ENCODE peak calls at places on chromosomes 3 and 15, in ten cellular contexts. E, K, Q, M, H, A, W, V, U and B are unnamed samples.
A peak's percentile ranks its signal among the peaks of the same experiment; 100 is the strongest.

GRCh38 chr15:70078578-70079417 is 18.9 kb downstream of the TLE3 start:
- DNase-seq in E (no peak), K (no peak), Q (no peak), M (no peak), H (no peak), A (no peak), W (no peak), V (no peak), U (no peak), B (no peak)

GRCh38 chr3:151168269-151169094 is 34.5 kb downstream of the GPR171 start:
- DNase-seq in E (peak; percentile 66), K (no peak), Q (peak; percentile 48), M (peak; percentile 67), H (peak; percentile 63), A (no peak), W (peak; percentile 75), V (peak; percentile 75), U (peak; percentile 43), B (peak; percentile 81)

GRCh38 chr15:89383635-89384604 is 49.3 kb upstream of the POLG start:
- DNase-seq in E (no peak), K (no peak), Q (no peak), M (peak; percentile 64), H (peak; percentile 55), A (no peak), W (no peak), V (no peak), U (no peak), B (no peak)

GRCh38 chr3:56022619-56023018 is 445.6 kb downstream of the ERC2 start:
- DNase-seq in E (no peak), K (no peak), Q (no peak), M (no peak), H (no peak), A (no peak), W (no peak), V (no peak), U (no peak), B (no peak)

GRCh38 chr3:133161666-133162065 is 123.5 kb downstream of the TMEM108 start:
- DNase-seq in E (no peak), K (no peak), Q (no peak), M (no peak), H (no peak), A (no peak), W (no peak), V (no peak), U (no peak), B (no peak)

GRCh38 chr3:173932624-173933023 is 535.1 kb downstream of the NLGN1 start:
- DNase-seq in E (no peak), K (peak; percentile 45), Q (no peak), M (peak; percentile 80), H (peak; percentile 19), A (no peak), W (no peak), V (no peak), U (no peak), B (no peak)

GRCh38 chr3:46844397-46844796 is 18.8 kb downstream of the MYL3 start:
- DNase-seq in E (no peak), K (no peak), Q (no peak), M (no peak), H (no peak), A (no peak), W (no peak), V (no peak), U (no peak), B (no peak)

GRCh38 chr3:38036906-38037305 is 2.1 kb upstream of the DLEC1 start:
- DNase-seq in E (no peak), K (no peak), Q (no peak), M (no peak), H (no peak), A (no peak), W (no peak), V (no peak), U (no peak), B (no peak)

GRCh38 chr3:189003410-189003809 is 168.4 kb upstream of the TPRG1 start:
- DNase-seq in E (no peak), K (no peak), Q (no peak), M (no peak), H (no peak), A (no peak), W (no peak), V (no peak), U (no peak), B (no peak)

GRCh38 chr15:61489571-61489970 is 260.5 kb upstream of the RORA start:
- DNase-seq in E (no peak), K (no peak), Q (no peak), M (no peak), H (no peak), A (no peak), W (no peak), V (no peak), U (no peak), B (no peak)

GRCh38 chr15:58387130-58387529 is 44.7 kb upstream of the LIPC start:
- DNase-seq in E (no peak), K (no peak), Q (no peak), M (peak; percentile 63), H (peak; percentile 66), A (no peak), W (no peak), V (no peak), U (no peak), B (no peak)

GRCh38 chr15:74319596-74320357 is 47.7 kb downstream of the CYP11A1 start:
- DNase-seq in E (no peak), K (no peak), Q (no peak), M (no peak), H (no peak), A (no peak), W (peak; percentile 83), V (no peak), U (no peak), B (peak; percentile 71)

GRCh38 chr3:111252795-111253194 is 181.2 kb downstream of the NECTIN3 start:
- DNase-seq in E (no peak), K (no peak), Q (no peak), M (peak; percentile 57), H (peak; percentile 72), A (peak; percentile 25), W (peak; percentile 52), V (no peak), U (no peak), B (no peak)

GRCh38 chr3:41847679-41848078 is 114.2 kb downstream of the ULK4 start:
- DNase-seq in E (no peak), K (no peak), Q (no peak), M (no peak), H (no peak), A (no peak), W (no peak), V (no peak), U (no peak), B (no peak)

GRCh38 chr3:170054204-170054603 is 16.4 kb downstream of the GPR160 start:
- DNase-seq in E (peak; percentile 75), K (no peak), Q (no peak), M (peak; percentile 51), H (peak; percentile 24), A (no peak), W (no peak), V (peak; percentile 76), U (no peak), B (no peak)

GRCh38 chr15:60590935-60591490 is 112.1 kb upstream of the ICE2 start:
- DNase-seq in E (no peak), K (no peak), Q (peak; percentile 3), M (peak; percentile 67), H (peak; percentile 23), A (no peak), W (peak; percentile 43), V (no peak), U (peak; percentile 23), B (peak; percentile 71)

GRCh38 chr3:129684270-129684669 is 77.8 kb upstream of the PLXND1 start:
- DNase-seq in E (no peak), K (no peak), Q (no peak), M (no peak), H (no peak), A (no peak), W (no peak), V (no peak), U (no peak), B (no peak)

GRCh38 chr15:99435138-99435695 is 130.6 kb upstream of the MEF2A start:
- DNase-seq in E (no peak), K (no peak), Q (no peak), M (peak; percentile 67), H (no peak), A (no peak), W (peak; percentile 50), V (no peak), U (no peak), B (no peak)

GRCh38 chr3:47370887-47371697 is 9.7 kb upstream of the PTPN23 start:
- DNase-seq in E (peak; percentile 23), K (no peak), Q (no peak), M (no peak), H (no peak), A (no peak), W (peak; percentile 83), V (peak; percentile 24), U (no peak), B (peak; percentile 57)

GRCh38 chr3:46643701-46644100 is 31.4 kb downstream of the FAM240A start:
- DNase-seq in E (no peak), K (no peak), Q (no peak), M (no peak), H (no peak), A (no peak), W (no peak), V (no peak), U (no peak), B (no peak)

GRCh38 chr3:127688416-127689265 is 15.9 kb downstream of the ABTB1 start:
- DNase-seq in E (no peak), K (no peak), Q (no peak), M (no peak), H (peak; percentile 29), A (no peak), W (no peak), V (no peak), U (no peak), B (peak; percentile 7)

GRCh38 chr15:66253643-66254363 is at the start of gene MEGF11:
- DNase-seq in E (no peak), K (no peak), Q (no peak), M (peak; percentile 15), H (peak; percentile 43), A (no peak), W (peak; percentile 86), V (no peak), U (peak; percentile 77), B (peak; percentile 69)

GRCh38 chr15:67095834-67096366 is 30.5 kb downstream of the SMAD3 start:
- DNase-seq in E (no peak), K (no peak), Q (no peak), M (no peak), H (no peak), A (no peak), W (no peak), V (no peak), U (no peak), B (no peak)